ENCODE peak calls at places on chromosomes 1 and 21, in eight cellular contexts. V is esophagus squamous epithelium, S is sigmoid colon, H is heart left ventricle, U is tibial nerve, A is Peyer's patch, Y is spleen, I is left lung. M is an unnamed sample. For H3K9me3 and H3K36me3, the result is how much of the 10 kb centered on the place peaks cover.

GRCh38 chr1:53270107-53270506 is 31.8 kb upstream of the MAGOH start:
- DNase-seq in S (no peak), Y (no peak), U (no peak), A (no peak), I (no peak), H (no peak), V (no peak), M (no peak)

GRCh38 chr1:30569384-30569783 is 154.0 kb downstream of the MATN1 start:
- DNase-seq in Y (no peak), U (no peak), S (no peak), V (no peak), H (no peak), I (no peak), A (no peak), M (no peak)

GRCh38 chr1:216794541-216795055 is 71.4 kb upstream of the ESRRG start:
- DNase-seq in V (no peak), U (no peak), Y (no peak), S (no peak), I (no peak), A (no peak), H (no peak), M (no peak)

GRCh38 chr21:38323721-38324591 is 67.2 kb downstream of the KCNJ15 start:
- DNase-seq in A (no peak), U (no peak), I (no peak), H (no peak), S (no peak), Y (no peak), V (no peak), M (no peak)

GRCh38 chr1:201656670-201657032 is 117.7 kb downstream of the NAV1 start:
- DNase-seq in I (no peak), U (no peak), H (no peak), Y (no peak), V (no peak), A (no peak), S (no peak), M (no peak)

GRCh38 chr1:56676571-56677035 is 31.5 kb downstream of the PRKAA2 start:
- DNase-seq in U (no peak), A (no peak), S (no peak), V (no peak), H (no peak), I (no peak), Y (no peak), M (no peak)

GRCh38 chr1:158035976-158036583 is 42.6 kb downstream of the KIRREL1 start:
- DNase-seq in I (no peak), U (peak), V (no peak), A (no peak), Y (no peak), S (no peak), H (peak), M (no peak)

GRCh38 chr21:38303300-38303699 is 46.5 kb downstream of the KCNJ15 start:
- DNase-seq in H (no peak), S (peak), Y (no peak), I (no peak), U (peak), A (no peak), V (no peak), M (no peak)

GRCh38 chr21:35204850-35205564 is 155.9 kb upstream of the RUNX1 start:
- DNase-seq in I (peak), Y (peak), V (no peak), H (peak), S (peak), U (no peak), A (peak), M (no peak)

GRCh38 chr1:70438529-70438928 is 27.5 kb downstream of the CTH start:
- DNase-seq in A (no peak), S (no peak), V (no peak), Y (no peak), U (no peak), I (no peak), H (no peak), M (no peak)

GRCh38 chr1:109790735-109791494 is 27.2 kb upstream of the EPS8L3 start:
- DNase-seq in S (peak), V (no peak), A (peak), U (no peak), I (peak), H (peak), Y (peak), M (peak)

GRCh38 chr1:176609556-176610408 is 146.8 kb downstream of the PAPPA2 start:
- DNase-seq in A (no peak), I (no peak), U (no peak), V (no peak), H (no peak), Y (no peak), S (no peak), M (no peak)

GRCh38 chr21:42148097-42148496 is 70.8 kb upstream of the ABCG1 start:
- DNase-seq in S (peak), A (no peak), I (no peak), H (no peak), Y (no peak), V (no peak), U (no peak), M (no peak)

GRCh38 chr1:205827623-205828022 is 14.6 kb upstream of the SLC41A1 start:
- DNase-seq in H (no peak), V (no peak), U (no peak), A (no peak), S (no peak), I (no peak), Y (no peak), M (no peak)

GRCh38 chr21:43370091-43370658 is 56.8 kb downstream of the SIK1 start:
- DNase-seq in V (no peak), U (no peak), I (peak), H (no peak), S (no peak), A (peak), Y (no peak), M (no peak)

GRCh38 chr1:202034683-202035462 is 24.5 kb downstream of the ELF3 start:
- DNase-seq in U (peak), Y (no peak), H (peak), V (no peak), S (peak), A (no peak), I (peak), M (no peak)

GRCh38 chr1:150558761-150559626 is 9.8 kb downstream of the ADAMTSL4 start:
- DNase-seq in Y (peak), S (peak), I (peak), A (no peak), H (peak), U (no peak), V (no peak), M (no peak)

GRCh38 chr1:22627331-22627730 is 9.1 kb upstream of the C1QA start:
- DNase-seq in V (no peak), U (no peak), I (no peak), H (no peak), A (no peak), S (no peak), Y (no peak), M (no peak)

GRCh38 chr1:25875154-25875855 is at the start of gene PAQR7:
- DNase-seq in V (no peak), A (peak), I (peak), Y (peak), U (peak), H (peak), S (peak), M (peak)

GRCh38 chr1:179021873-179022272 is 3.8 kb upstream of the FAM20B start:
- DNase-seq in I (no peak), V (no peak), U (no peak), Y (no peak), S (no peak), H (no peak), A (no peak), M (no peak)

GRCh38 chr1:21317035-21317689 is 26.9 kb upstream of the ECE1 start:
- DNase-seq in Y (no peak), S (peak), I (peak), A (no peak), U (peak), V (no peak), H (peak), M (no peak)

GRCh38 chr21:15053531-15053930 is 11.3 kb downstream of the NRIP1 start:
- DNase-seq in V (no peak), U (no peak), I (no peak), H (no peak), Y (no peak), S (no peak), A (no peak), M (no peak)

GRCh38 chr1:228450200-228450599 is 33.5 kb upstream of the TRIM17 start:
- DNase-seq in S (peak), I (no peak), Y (no peak), U (no peak), H (no peak), A (no peak), V (no peak), M (no peak)

GRCh38 chr1:81230983-81231728 is 569.6 kb upstream of the ADGRL2 start:
- DNase-seq in U (no peak), A (no peak), H (no peak), Y (no peak), V (no peak), I (no peak), S (no peak), M (no peak)

GRCh38 chr21:26769613-26770188 is 75.5 kb downstream of the ADAMTS1 start:
- DNase-seq in U (peak), H (no peak), Y (no peak), I (no peak), V (no peak), A (no peak), S (no peak), M (no peak)

GRCh38 chr1:217919683-217920502 is 288.7 kb downstream of the SPATA17 start:
- DNase-seq in I (no peak), U (no peak), Y (no peak), H (no peak), V (no peak), S (no peak), A (no peak), M (no peak)

GRCh38 chr1:74368335-74368734 is 133.1 kb downstream of the TNNI3K start:
- DNase-seq in A (no peak), S (no peak), Y (no peak), H (no peak), U (no peak), I (no peak), V (no peak), M (no peak)

GRCh38 chr1:4965346-4965726 is 310.9 kb downstream of the AJAP1 start:
- DNase-seq in U (no peak), H (no peak), V (no peak), I (no peak), Y (no peak), S (peak), A (no peak), M (no peak)
- H3K9me3 ChIP-seq in U (under half), H (under half), V (under half), I (under half), Y (under half), S (under half), A (under half), M (under half)

DNA sequence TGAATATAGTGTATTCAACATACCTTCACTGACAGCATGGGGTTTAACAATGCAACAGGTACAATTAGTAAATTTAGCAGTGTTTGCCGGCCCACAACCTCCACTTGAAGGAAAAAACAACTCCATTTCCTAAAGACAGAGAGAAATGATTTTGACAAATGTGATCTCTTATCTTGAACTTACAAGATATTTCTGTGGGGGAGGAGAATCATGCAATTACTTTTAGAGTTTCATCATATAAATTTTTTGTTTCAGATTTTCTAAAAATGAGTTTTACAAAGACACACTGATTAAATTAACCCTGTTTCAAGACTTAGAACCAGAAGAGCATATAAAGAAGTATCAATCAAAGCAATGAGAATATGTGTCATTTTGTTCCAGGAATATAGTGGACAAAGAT is 80.3 kb downstream of the NME7 start:
- DNase-seq in U (no peak), V (no peak), S (no peak), Y (no peak), A (no peak), H (no peak), I (no peak), M (no peak)
- H3K36me3 ChIP-seq in U (under half), V (under half), S (under half), Y (under half), A (under half), H (under half), I (under half), M (under half)

GRCh38 chr1:52145137-52145536 is 3.2 kb downstream of the ZFYVE9 start:
- DNase-seq in A (no peak), U (no peak), H (no peak), Y (no peak), I (no peak), S (no peak), V (no peak), M (no peak)

GRCh38 chr1:52142220-52143153 is 598 bp downstream of the ZFYVE9 start:
- DNase-seq in V (no peak), A (peak), U (peak), S (peak), H (peak), I (peak), Y (peak), M (peak)

GRCh38 chr1:52139817-52140540 is 1.9 kb upstream of the ZFYVE9 start:
- DNase-seq in V (no peak), A (no peak), S (no peak), U (no peak), H (no peak), Y (no peak), I (no peak), M (no peak)

GRCh38 chr1:52141513-52142219 is at the start of gene ZFYVE9:
- DNase-seq in I (peak), S (peak), Y (peak), H (peak), U (peak), A (peak), V (no peak), M (peak)

GRCh38 chr1:52140633-52141512 is 1.0 kb upstream of the ZFYVE9 start:
- DNase-seq in I (no peak), S (no peak), U (no peak), H (no peak), Y (no peak), A (no peak), V (no peak), M (no peak)
- H3K4me3 ChIP-seq in I (peak), S (peak), U (no peak), H (peak), Y (peak), A (no peak), V (peak), M (peak)

GRCh38 chr21:9756677-9757076 is 764.7 kb upstream of the TPTE start:
- DNase-seq in U (no peak), S (no peak), H (no peak), A (no peak), Y (no peak), V (no peak), I (no peak), M (no peak)
- H3K9me3 ChIP-seq in U (under half), S (under half), H (under half), A (under half), Y (half or more), V (under half), I (under half), M (under half)

GRCh38 chr1:185987611-185988441 is 253.6 kb downstream of the HMCN1 start:
- DNase-seq in V (no peak), U (no peak), A (no peak), S (no peak), Y (no peak), I (no peak), H (no peak), M (no peak)
- H3K36me3 ChIP-seq in V (under half), U (under half), A (under half), S (under half), Y (under half), I (under half), H (under half), M (under half)

GRCh38 chr1:10529772-10530171 is 55.0 kb downstream of the PEX14 start:
- DNase-seq in I (no peak), U (no peak), S (no peak), V (no peak), H (no peak), Y (no peak), A (no peak), M (no peak)

GRCh38 chr1:10529096-10529495 is 54.3 kb downstream of the PEX14 start:
- DNase-seq in I (no peak), A (no peak), U (no peak), S (no peak), H (no peak), Y (no peak), V (no peak), M (no peak)

GRCh38 chr1:10530756-10531155 is 56.0 kb downstream of the PEX14 start:
- DNase-seq in U (no peak), H (no peak), A (no peak), S (no peak), Y (no peak), I (no peak), V (no peak), M (no peak)

GRCh38 chr1:10528066-10529014 is 53.6 kb downstream of the PEX14 start:
- DNase-seq in A (no peak), V (no peak), U (no peak), Y (no peak), H (peak), S (peak), I (no peak), M (no peak)

GRCh38 chr1:10530281-10530740 is 55.6 kb downstream of the PEX14 start:
- DNase-seq in H (peak), I (peak), S (peak), V (no peak), Y (no peak), A (no peak), U (no peak), M (no peak)
- H3K4me3 ChIP-seq in H (no peak), I (no peak), S (no peak), V (no peak), Y (no peak), A (no peak), U (no peak), M (no peak)